ENCODE peak calls at places on chromosomes 2 and 18, in four cellular contexts. E is lower leg skin, O is colonic mucosa, J is stomach. H is an unnamed sample.

GRCh38 chr2:128196026-128196822 is 105.2 kb downstream of the UGGT1 start:
- DNase-seq in J (peak), E (no peak), O (peak), H (peak)

GRCh38 chr2:205746408-205746785 is 64.1 kb downstream of the NRP2 start:
- DNase-seq in J (peak), O (peak), E (no peak), H (no peak)

GRCh38 chr18:47689386-47689785 is 241.1 kb downstream of the SMAD2 start:
- DNase-seq in O (no peak), J (no peak), E (no peak), H (no peak)

GRCh38 chr2:126797622-126798275 is 100.9 kb upstream of the TEX51 start:
- DNase-seq in O (peak), E (no peak), J (peak), H (no peak)

GRCh38 chr18:32893915-32894314 is 121.1 kb upstream of the KLHL14 start:
- DNase-seq in E (no peak), O (no peak), J (no peak), H (no peak)

GRCh38 chr2:21836261-21836660 is 712.5 kb downstream of the TDRD15 start:
- DNase-seq in O (no peak), J (no peak), E (no peak), H (peak)

GRCh38 chr18:53660306-53660705 is 564.2 kb downstream of the MBD2 start:
- DNase-seq in E (no peak), J (no peak), O (no peak), H (no peak)

GRCh38 chr18:59311631-59312030 is 6.8 kb downstream of the CPLX4 start:
- DNase-seq in E (no peak), J (no peak), O (no peak), H (no peak)

GRCh38 chr2:10910625-10911024 is 1.1 kb upstream of the KCNF1 start:
- DNase-seq in J (no peak), O (no peak), E (no peak), H (no peak)

GRCh38 chr2:10912796-10913445 is 1.2 kb downstream of the KCNF1 start:
- DNase-seq in O (no peak), J (no peak), E (no peak), H (no peak)

GRCh38 chr2:10909996-10910341 is 1.8 kb upstream of the KCNF1 start:
- DNase-seq in O (no peak), J (no peak), E (no peak), H (no peak)

GRCh38 chr2:10912076-10912731 is 470 bp downstream of the KCNF1 start:
- DNase-seq in J (no peak), O (no peak), E (no peak), H (no peak)

DNA sequence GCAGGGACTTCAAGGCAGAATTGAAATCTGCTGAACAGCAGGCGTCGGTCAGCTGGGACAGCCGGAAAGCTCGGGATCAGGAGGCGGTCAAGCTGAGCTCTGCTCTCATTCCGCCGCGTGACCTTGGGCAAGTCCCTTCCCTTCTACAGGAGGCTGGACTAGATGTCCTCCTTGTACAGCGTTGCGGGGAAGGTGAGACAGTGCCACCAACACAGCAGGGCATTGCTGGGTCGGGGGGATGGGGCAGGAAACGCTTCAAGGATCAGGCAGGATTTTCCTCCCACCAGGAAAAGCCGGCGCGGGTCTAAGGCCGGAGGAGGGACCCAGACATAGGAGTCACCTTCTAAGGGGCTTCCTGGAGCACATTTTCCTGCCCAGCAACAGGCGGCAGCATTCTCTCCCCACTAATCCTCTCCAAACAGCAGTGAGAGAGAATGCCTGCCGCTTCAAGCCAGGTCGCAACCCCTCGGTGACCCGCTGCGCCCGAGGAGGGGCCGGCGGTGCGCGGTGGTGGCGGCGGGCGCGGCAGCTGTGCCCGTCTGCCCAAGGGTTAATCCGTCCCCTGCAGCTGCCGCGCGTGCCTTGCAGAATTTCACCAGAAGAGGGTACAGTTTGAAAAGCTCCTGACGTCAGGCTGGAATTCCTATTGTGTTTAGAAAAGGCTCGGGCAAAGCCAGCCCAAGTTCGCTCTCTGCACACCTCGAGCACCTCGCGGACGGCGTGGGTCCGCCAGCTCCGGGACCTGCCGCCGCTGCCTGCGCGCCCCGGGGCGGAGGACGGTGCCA is at the start of gene KCNF1:
- DNase-seq in E (no peak), O (peak), J (no peak), H (peak)
- H3K4me3 ChIP-seq in E (no peak), O (peak), J (peak), H (peak)

GRCh38 chr2:78535395-78535794 is 490.1 kb upstream of the REG3G start:
- DNase-seq in J (no peak), E (no peak), O (no peak), H (no peak)

DNA sequence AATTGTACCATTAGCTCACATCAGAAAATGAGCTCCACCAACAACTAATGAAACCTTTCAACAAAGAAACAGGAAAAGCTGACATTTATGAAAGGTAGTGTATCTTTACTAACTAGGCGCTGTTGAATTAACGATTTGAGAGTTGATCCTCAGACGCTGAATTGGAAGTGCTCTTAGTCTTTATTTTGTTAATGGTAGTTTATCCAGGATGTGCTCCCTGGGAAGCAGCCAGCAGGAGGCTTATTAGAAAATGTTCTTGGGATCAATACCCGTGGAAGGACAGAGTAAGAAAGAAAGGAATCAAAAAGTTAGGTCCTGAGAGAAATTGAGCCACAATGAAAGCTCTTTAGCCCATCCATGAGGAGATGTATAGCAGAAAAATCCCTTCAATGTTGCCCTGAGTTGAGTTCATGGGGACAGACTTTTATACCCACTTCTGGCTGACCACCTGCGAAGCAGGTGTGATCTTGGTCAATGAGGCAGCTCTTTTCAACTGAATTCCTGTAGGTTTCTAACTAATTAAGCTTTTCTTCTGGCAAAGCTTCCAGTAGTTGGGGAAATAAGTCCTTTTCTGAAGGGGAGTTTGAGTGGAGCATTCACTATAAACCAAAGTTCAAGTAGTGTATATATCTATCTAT is 492.6 kb upstream of the REG3G start:
- DNase-seq in J (no peak), E (no peak), O (no peak), H (no peak)
- H3K4me3 ChIP-seq in J (no peak), E (no peak), O (no peak), H (no peak)

GRCh38 chr2:238288650-238289573 is 502 bp upstream of the PER2 start:
- DNase-seq in O (peak), E (peak), J (peak), H (peak)
- H3K4me3 ChIP-seq in O (peak), E (peak), J (peak), H (peak)

GRCh38 chr2:120899373-120899772 is 163.7 kb downstream of the GLI2 start:
- DNase-seq in J (no peak), O (no peak), E (no peak), H (no peak)

GRCh38 chr2:120898496-120898895 is 162.8 kb downstream of the GLI2 start:
- DNase-seq in J (no peak), O (no peak), E (no peak), H (no peak)

GRCh38 chr2:120897399-120897798 is 161.7 kb downstream of the GLI2 start:
- DNase-seq in J (no peak), O (no peak), E (no peak), H (no peak)

GRCh38 chr2:120899799-120900198 is 164.1 kb downstream of the GLI2 start:
- DNase-seq in O (no peak), J (no peak), E (no peak), H (no peak)

DNA sequence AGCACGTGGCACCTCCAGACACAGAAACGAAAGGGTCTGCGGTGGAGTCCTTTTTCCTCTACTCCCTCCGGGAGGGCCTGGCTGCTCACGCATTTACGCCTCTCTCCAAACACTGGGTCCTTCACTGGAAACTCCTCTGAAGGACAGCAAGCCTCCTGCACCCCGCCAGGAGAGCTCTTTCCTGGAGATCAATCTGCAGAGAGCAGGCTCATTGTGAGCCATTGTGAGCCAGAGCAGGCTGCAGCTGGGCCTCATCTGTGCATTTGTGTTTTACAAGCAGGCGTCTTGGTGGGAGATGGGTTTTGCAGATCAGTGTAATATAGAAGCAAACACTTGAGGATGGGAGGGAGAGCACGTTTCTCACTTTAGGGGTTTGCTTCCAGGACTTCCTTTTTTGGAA is 163.3 kb downstream of the GLI2 start:
- DNase-seq in E (no peak), O (no peak), J (no peak), H (no peak)
- H3K4me3 ChIP-seq in E (no peak), O (no peak), J (no peak), H (no peak)

GRCh38 chr18:57435851-57436192 is 648 bp downstream of the ONECUT2 start:
- DNase-seq in E (no peak), J (no peak), O (no peak), H (no peak)

GRCh38 chr18:57437433-57437781 is 2.2 kb downstream of the ONECUT2 start:
- DNase-seq in O (no peak), J (no peak), E (no peak), H (no peak)

GRCh38 chr18:57436965-57437333 is 1.8 kb downstream of the ONECUT2 start:
- DNase-seq in O (no peak), E (no peak), J (no peak), H (no peak)

GRCh38 chr18:57434536-57435494 is at the start of gene ONECUT2:
- DNase-seq in O (peak), J (peak), E (peak), H (peak)

DNA sequence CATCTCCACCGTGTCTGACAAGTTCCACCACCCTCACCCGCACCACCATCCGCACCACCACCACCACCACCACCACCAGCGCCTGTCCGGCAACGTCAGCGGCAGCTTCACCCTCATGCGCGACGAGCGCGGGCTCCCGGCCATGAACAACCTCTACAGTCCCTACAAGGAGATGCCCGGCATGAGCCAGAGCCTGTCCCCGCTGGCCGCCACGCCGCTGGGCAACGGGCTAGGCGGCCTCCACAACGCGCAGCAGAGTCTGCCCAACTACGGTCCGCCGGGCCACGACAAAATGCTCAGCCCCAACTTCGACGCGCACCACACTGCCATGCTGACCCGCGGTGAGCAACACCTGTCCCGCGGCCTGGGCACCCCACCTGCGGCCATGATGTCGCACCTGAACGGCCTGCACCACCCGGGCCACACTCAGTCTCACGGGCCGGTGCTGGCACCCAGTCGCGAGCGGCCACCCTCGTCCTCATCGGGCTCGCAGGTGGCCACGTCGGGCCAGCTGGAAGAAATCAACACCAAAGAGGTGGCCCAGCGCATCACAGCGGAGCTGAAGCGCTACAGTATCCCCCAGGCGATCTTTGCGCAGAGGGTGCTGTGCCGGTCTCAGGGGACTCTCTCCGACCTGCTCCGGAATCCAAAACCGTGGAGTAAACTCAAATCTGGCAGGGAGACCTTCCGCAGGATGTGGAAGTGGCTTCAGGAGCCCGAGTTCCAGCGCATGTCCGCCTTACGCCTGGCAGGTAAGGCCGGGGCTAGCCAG is 1.2 kb downstream of the ONECUT2 start:
- DNase-seq in E (no peak), J (no peak), O (no peak), H (no peak)
- H3K4me3 ChIP-seq in E (no peak), J (peak), O (no peak), H (no peak)